ENCODE peak calls at places on chromosomes 6 and 20, in nine cellular contexts. Z is cardiac fibroblast; M is GM12891; Y is C1 segment of cervical spinal cord; R is glutamatergic neuron; H is HCEC 1CT; W is effector memory CD4-positive, alpha-beta T cell; S is anterior cingulate cortex; C is amniotic epithelial cell. V is an unnamed sample.

GRCh38 chr6:19891446-19891845 is 54.3 kb downstream of the ID4 start:
- DNase-seq in Z (no peak), M (no peak), Y (no peak), R (no peak), H (no peak), W (no peak), S (no peak), C (no peak), V (no peak)

GRCh38 chr6:44925100-44925739 is 402.9 kb upstream of the RUNX2 start:
- DNase-seq in Z (peak), M (no peak), Y (no peak), R (no peak), H (no peak), W (peak), S (no peak), C (peak), V (no peak)

GRCh38 chr20:53149652-53150205 is 177.6 kb downstream of the TSHZ2 start:
- DNase-seq in Z (no peak), M (no peak), Y (no peak), R (no peak), H (no peak), W (no peak), S (no peak), C (no peak), V (no peak)

GRCh38 chr20:57716202-57716601 is 6.4 kb upstream of the PMEPA1 start:
- DNase-seq in Z (peak), M (no peak), Y (no peak), R (no peak), H (no peak), W (no peak), S (no peak), C (peak), V (no peak)

GRCh38 chr6:134819858-134820495 is 129.9 kb downstream of the ALDH8A1 start:
- DNase-seq in Z (peak), M (no peak), Y (no peak), R (no peak), H (no peak), W (no peak), S (no peak), C (no peak), V (no peak)

GRCh38 chr6:98842489-98843180 is 8.3 kb downstream of the POU3F2 start:
- DNase-seq in Z (no peak), M (no peak), Y (no peak), R (peak), H (no peak), W (no peak), S (no peak), C (no peak), V (no peak)

GRCh38 chr20:62054451-62054953 is 11.2 kb downstream of the TAF4 start:
- DNase-seq in Z (no peak), M (no peak), Y (no peak), R (no peak), H (no peak), W (no peak), S (no peak), C (no peak), V (no peak)

GRCh38 chr6:156028310-156029131 is 572.9 kb upstream of the NOX3 start:
- DNase-seq in Z (no peak), M (no peak), Y (no peak), R (no peak), H (no peak), W (no peak), S (no peak), C (no peak), V (no peak)

GRCh38 chr20:50221501-50222323 is 31.1 kb downstream of the CEBPB start:
- DNase-seq in Z (peak), M (no peak), Y (peak), R (no peak), H (peak), W (no peak), S (no peak), C (peak), V (no peak)

GRCh38 chr6:44078795-44079671 is 48.2 kb downstream of the MRPL14 start:
- DNase-seq in Z (peak), M (no peak), Y (no peak), R (peak), H (peak), W (peak), S (no peak), C (no peak), V (peak)

GRCh38 chr6:138517635-138518034 is 18.3 kb upstream of the NHSL1 start:
- DNase-seq in Z (peak), M (peak), Y (no peak), R (peak), H (peak), W (peak), S (no peak), C (peak), V (no peak)

GRCh38 chr6:70592391-70593117 is 25.8 kb downstream of the SDHAF4 start:
- DNase-seq in Z (no peak), M (no peak), Y (no peak), R (no peak), H (no peak), W (no peak), S (no peak), C (no peak), V (no peak)

GRCh38 chr6:11231108-11231463 is 1.4 kb downstream of the NEDD9 start:
- DNase-seq in Z (no peak), M (no peak), Y (no peak), R (no peak), H (no peak), W (no peak), S (no peak), C (no peak), V (no peak)

GRCh38 chr6:128303870-128304269 is 216.5 kb downstream of the PTPRK start:
- DNase-seq in Z (no peak), M (no peak), Y (no peak), R (no peak), H (no peak), W (no peak), S (no peak), C (peak), V (no peak)